ENCODE peak calls at places on chromosomes 11 and 22, in four cellular contexts. One of them, this sample, is unnamed.

GRCh38 chr11:47913569-47914244 is 65.6 kb upstream of the NUP160 start:
- DNase-seq in cardiac muscle cell: no peak
- DNase-seq in Karpas-422: peak; percentile 90
- DNase-seq in Caco-2: no peak
- DNase-seq in this sample: no peak

GRCh38 chr11:2975594-2975993 is 16.5 kb downstream of the NAP1L4 start:
- DNase-seq in cardiac muscle cell: no peak
- DNase-seq in Karpas-422: peak; percentile 72
- DNase-seq in Caco-2: peak; percentile 43
- DNase-seq in this sample: peak; percentile 46

GRCh38 chr22:49767355-49768062 is 60.2 kb downstream of the BRD1 start:
- DNase-seq in Caco-2: peak; percentile 53
- DNase-seq in Karpas-422: peak; percentile 78
- DNase-seq in cardiac muscle cell: peak; percentile 31
- DNase-seq in this sample: peak; percentile 56

GRCh38 chr11:93821617-93822016 is 28.8 kb downstream of the VSTM5 start:
- DNase-seq in Karpas-422: no peak
- DNase-seq in cardiac muscle cell: no peak
- DNase-seq in Caco-2: peak; percentile 42
- DNase-seq in this sample: peak; percentile 85

GRCh38 chr11:130637566-130637965 is 189.1 kb downstream of the ADAMTS15 start:
- DNase-seq in cardiac muscle cell: no peak
- DNase-seq in Karpas-422: no peak
- DNase-seq in Caco-2: no peak
- DNase-seq in this sample: no peak

GRCh38 chr11:41578421-41579047 is 119.1 kb upstream of the LRRC4C start:
- DNase-seq in Karpas-422: no peak
- DNase-seq in cardiac muscle cell: no peak
- DNase-seq in Caco-2: no peak
- DNase-seq in this sample: no peak

GRCh38 chr11:118820412-118821357 is 29.7 kb upstream of the DDX6 start:
- DNase-seq in cardiac muscle cell: peak; percentile 8
- DNase-seq in Karpas-422: peak; percentile 76
- DNase-seq in Caco-2: no peak
- DNase-seq in this sample: peak; percentile 81

GRCh38 chr11:3942956-3943497 is 87.6 kb downstream of the STIM1 start:
- DNase-seq in cardiac muscle cell: no peak
- DNase-seq in Karpas-422: no peak
- DNase-seq in Caco-2: peak; percentile 5
- DNase-seq in this sample: no peak

GRCh38 chr11:62245271-62245753 is 3.3 kb downstream of the SCGB1D2 start:
- DNase-seq in cardiac muscle cell: peak; percentile 71
- DNase-seq in Karpas-422: peak; percentile 66
- DNase-seq in Caco-2: peak; percentile 77
- DNase-seq in this sample: peak; percentile 5

GRCh38 chr11:62980133-62980760 is 4.5 kb downstream of the SLC22A6 start:
- DNase-seq in cardiac muscle cell: peak; percentile 63
- DNase-seq in Karpas-422: peak; percentile 47
- DNase-seq in Caco-2: peak; percentile 39
- DNase-seq in this sample: no peak

GRCh38 chr11:70716986-70717775 is 318.9 kb downstream of the CTTN start:
- DNase-seq in Caco-2: no peak
- DNase-seq in Karpas-422: no peak
- DNase-seq in cardiac muscle cell: no peak
- DNase-seq in this sample: no peak

GRCh38 chr11:128456566-128457268 is 130.6 kb downstream of the ETS1 start:
- DNase-seq in Karpas-422: no peak
- DNase-seq in cardiac muscle cell: no peak
- DNase-seq in Caco-2: no peak
- DNase-seq in this sample: no peak

GRCh38 chr11:115654792-115655191 is 150.6 kb upstream of the CADM1 start:
- DNase-seq in cardiac muscle cell: no peak
- DNase-seq in Karpas-422: no peak
- DNase-seq in Caco-2: no peak
- DNase-seq in this sample: no peak

GRCh38 chr11:810040-810567 is 337 bp downstream of the RPLP2 start:
- DNase-seq in Karpas-422: peak; percentile 63
- DNase-seq in cardiac muscle cell: no peak
- DNase-seq in Caco-2: peak; percentile 48
- DNase-seq in this sample: peak; percentile 48

GRCh38 chr22:49090061-49090852 is 737.4 kb downstream of the BRD1 start:
- DNase-seq in cardiac muscle cell: no peak
- DNase-seq in Karpas-422: no peak
- DNase-seq in Caco-2: no peak
- DNase-seq in this sample: no peak

GRCh38 chr11:67034350-67034749 is 11.4 kb downstream of the SYT12 start:
- DNase-seq in Caco-2: no peak
- DNase-seq in cardiac muscle cell: no peak
- DNase-seq in Karpas-422: no peak
- DNase-seq in this sample: no peak

GRCh38 chr22:39214383-39215069 is 30.3 kb downstream of the PDGFB start:
- DNase-seq in cardiac muscle cell: no peak
- DNase-seq in Caco-2: peak; percentile 70
- DNase-seq in Karpas-422: no peak
- DNase-seq in this sample: no peak

GRCh38 chr22:38850941-38851849 is 7.4 kb upstream of the NPTXR start:
- DNase-seq in Karpas-422: no peak
- DNase-seq in cardiac muscle cell: no peak
- DNase-seq in Caco-2: no peak
- DNase-seq in this sample: peak; percentile 25

GRCh38 chr22:39546889-39547586 is 14.5 kb upstream of the RPS19BP1 start:
- DNase-seq in Karpas-422: no peak
- DNase-seq in Caco-2: no peak
- DNase-seq in cardiac muscle cell: no peak
- DNase-seq in this sample: no peak

GRCh38 chr11:129167315-129167714 is 24.8 kb downstream of the ARHGAP32 start:
- DNase-seq in Caco-2: no peak
- DNase-seq in Karpas-422: no peak
- DNase-seq in cardiac muscle cell: no peak
- DNase-seq in this sample: no peak

GRCh38 chr11:117859061-117859460 is 17.4 kb downstream of the FXYD6 start:
- DNase-seq in Karpas-422: no peak
- DNase-seq in Caco-2: no peak
- DNase-seq in cardiac muscle cell: no peak
- DNase-seq in this sample: no peak

GRCh38 chr11:63017306-63017974 is 1.8 kb upstream of the SLC22A8 start:
- DNase-seq in Caco-2: no peak
- DNase-seq in Karpas-422: no peak
- DNase-seq in cardiac muscle cell: no peak
- DNase-seq in this sample: no peak

GRCh38 chr11:5488385-5488784 is at the start of gene OR52D1:
- DNase-seq in Caco-2: no peak
- DNase-seq in cardiac muscle cell: no peak
- DNase-seq in Karpas-422: no peak
- DNase-seq in this sample: no peak

GRCh38 chr11:124978316-124978715 is 24.3 kb downstream of the CCDC15 start:
- DNase-seq in Caco-2: no peak
- DNase-seq in Karpas-422: peak; percentile 38
- DNase-seq in cardiac muscle cell: no peak
- DNase-seq in this sample: no peak

GRCh38 chr11:33479216-33479615 is 221.4 kb downstream of the C11orf91 start:
- DNase-seq in Karpas-422: no peak
- DNase-seq in Caco-2: no peak
- DNase-seq in cardiac muscle cell: no peak
- DNase-seq in this sample: no peak

GRCh38 chr11:68523743-68524142 is 63.2 kb downstream of the PPP6R3 start:
- DNase-seq in Karpas-422: no peak
- DNase-seq in Caco-2: no peak
- DNase-seq in cardiac muscle cell: no peak
- DNase-seq in this sample: no peak

GRCh38 chr11:66136752-66137123 is 66.7 kb downstream of the PACS1 start:
- DNase-seq in cardiac muscle cell: no peak
- DNase-seq in Caco-2: no peak
- DNase-seq in Karpas-422: no peak
- DNase-seq in this sample: no peak

GRCh38 chr11:78365381-78365792 is 52.2 kb downstream of the GAB2 start:
- DNase-seq in Karpas-422: no peak
- DNase-seq in cardiac muscle cell: peak; percentile 57
- DNase-seq in Caco-2: peak; percentile 85
- DNase-seq in this sample: no peak

GRCh38 chr22:37681001-37681424 is 5.1 kb upstream of the NOL12 start:
- DNase-seq in Karpas-422: no peak
- DNase-seq in Caco-2: no peak
- DNase-seq in cardiac muscle cell: no peak
- DNase-seq in this sample: peak; percentile 56

GRCh38 chr22:28942801-28943500 is 59.6 kb downstream of the ZNRF3 start:
- DNase-seq in Karpas-422: no peak
- DNase-seq in cardiac muscle cell: peak; percentile 31
- DNase-seq in Caco-2: no peak
- DNase-seq in this sample: no peak

GRCh38 chr11:117618273-117618672 is 178.7 kb downstream of the DSCAML1 start:
- DNase-seq in Karpas-422: no peak
- DNase-seq in cardiac muscle cell: no peak
- DNase-seq in Caco-2: no peak
- DNase-seq in this sample: no peak

GRCh38 chr22:40908895-40909294 is 42.3 kb upstream of the RBX1 start:
- DNase-seq in Caco-2: no peak
- DNase-seq in Karpas-422: no peak
- DNase-seq in cardiac muscle cell: no peak
- DNase-seq in this sample: no peak

GRCh38 chr11:117554601-117555333 is 227.1 kb downstream of the CEP164 start:
- DNase-seq in Karpas-422: no peak
- DNase-seq in cardiac muscle cell: no peak
- DNase-seq in Caco-2: peak; percentile 21
- DNase-seq in this sample: peak; percentile 41

GRCh38 chr11:35276396-35276795 is 137.4 kb downstream of the CD44 start:
- DNase-seq in Caco-2: no peak
- DNase-seq in cardiac muscle cell: no peak
- DNase-seq in Karpas-422: no peak
- DNase-seq in this sample: no peak

GRCh38 chr22:37913233-37913721 is 7.2 kb downstream of the MICALL1 start:
- DNase-seq in cardiac muscle cell: no peak
- DNase-seq in Caco-2: no peak
- DNase-seq in Karpas-422: no peak
- DNase-seq in this sample: no peak

GRCh38 chr11:96447208-96447607 is 57.4 kb downstream of the JRKL start:
- DNase-seq in Karpas-422: no peak
- DNase-seq in cardiac muscle cell: no peak
- DNase-seq in Caco-2: no peak
- DNase-seq in this sample: no peak

GRCh38 chr11:4181780-4182721 is 87.5 kb downstream of the RRM1 start:
- DNase-seq in Caco-2: peak; percentile 83
- DNase-seq in Karpas-422: peak; percentile 85
- DNase-seq in cardiac muscle cell: peak; percentile 69
- DNase-seq in this sample: peak; percentile 68

GRCh38 chr11:125593113-125593761 is 585 bp downstream of the STT3A start:
- DNase-seq in cardiac muscle cell: no peak
- DNase-seq in Karpas-422: no peak
- DNase-seq in Caco-2: no peak
- DNase-seq in this sample: peak; percentile 39

GRCh38 chr11:111937461-111937769 is 272 bp downstream of the DIXDC1 start:
- DNase-seq in Caco-2: no peak
- DNase-seq in Karpas-422: no peak
- DNase-seq in cardiac muscle cell: no peak
- DNase-seq in this sample: no peak
- H3K4me1 ChIP-seq in Caco-2: peaks cover 17% of the 10 kb centered on the region
- H3K4me1 ChIP-seq in Karpas-422: peaks cover 35% of the 10 kb centered on the region
- H3K4me1 ChIP-seq in cardiac muscle cell: peaks cover 40% of the 10 kb centered on the region
- H3K4me1 ChIP-seq in this sample: no peaks in the 10 kb centered on the region

GRCh38 chr11:55474321-55474720 is 79.9 kb upstream of the OR4C15 start:
- DNase-seq in Caco-2: no peak
- DNase-seq in Karpas-422: no peak
- DNase-seq in cardiac muscle cell: no peak
- DNase-seq in this sample: no peak
- H3K4me1 ChIP-seq in Caco-2: no peaks in the 10 kb centered on the region
- H3K4me1 ChIP-seq in Karpas-422: no peaks in the 10 kb centered on the region
- H3K4me1 ChIP-seq in cardiac muscle cell: no peaks in the 10 kb centered on the region
- H3K4me1 ChIP-seq in this sample: no peaks in the 10 kb centered on the region

GRCh38 chr11:12701815-12702214 is 27.6 kb downstream of the TEAD1 start:
- DNase-seq in Caco-2: no peak
- DNase-seq in cardiac muscle cell: no peak
- DNase-seq in Karpas-422: no peak
- DNase-seq in this sample: no peak

GRCh38 chr11:12705874-12706273 is 31.7 kb downstream of the TEAD1 start:
- DNase-seq in Karpas-422: no peak
- DNase-seq in cardiac muscle cell: no peak
- DNase-seq in Caco-2: no peak
- DNase-seq in this sample: no peak

GRCh38 chr11:12702999-12703453 is 28.8 kb downstream of the TEAD1 start:
- DNase-seq in Karpas-422: no peak
- DNase-seq in Caco-2: no peak
- DNase-seq in cardiac muscle cell: no peak
- DNase-seq in this sample: no peak

GRCh38 chr11:12706531-12707499 is 32.6 kb downstream of the TEAD1 start:
- DNase-seq in cardiac muscle cell: peak; percentile 50
- DNase-seq in Karpas-422: no peak
- DNase-seq in Caco-2: no peak
- DNase-seq in this sample: peak; percentile 53

GRCh38 chr11:12704049-12704448 is 29.8 kb downstream of the TEAD1 start:
- DNase-seq in Caco-2: no peak
- DNase-seq in cardiac muscle cell: no peak
- DNase-seq in Karpas-422: no peak
- DNase-seq in this sample: no peak
- H3K4me1 ChIP-seq in Caco-2: no peaks in the 10 kb centered on the region
- H3K4me1 ChIP-seq in cardiac muscle cell: peaks cover 68% of the 10 kb centered on the region
- H3K4me1 ChIP-seq in Karpas-422: no peaks in the 10 kb centered on the region
- H3K4me1 ChIP-seq in this sample: peaks cover 7% of the 10 kb centered on the region

DNA sequence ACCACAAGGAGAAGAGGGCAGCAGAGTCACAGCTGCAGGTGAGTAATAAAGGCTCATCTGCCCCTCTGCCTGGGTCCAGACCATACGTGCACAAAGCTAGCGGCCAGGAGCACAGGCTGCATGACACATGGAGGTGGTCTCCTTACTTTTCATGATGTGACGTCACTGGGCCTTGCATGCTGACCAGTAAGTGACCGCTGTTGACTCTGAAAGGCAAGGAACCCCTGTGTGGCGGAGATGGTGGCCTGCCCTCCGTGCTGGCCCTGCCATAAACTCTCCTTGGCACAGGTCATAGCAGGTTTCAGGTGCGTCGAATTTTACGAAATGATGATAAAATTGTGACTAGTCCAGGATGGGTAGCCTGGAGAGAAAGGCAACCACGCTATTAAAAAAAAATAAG is 7.6 kb upstream of the PARVG start:
- DNase-seq in Karpas-422: no peak
- DNase-seq in cardiac muscle cell: no peak
- DNase-seq in Caco-2: no peak
- DNase-seq in this sample: no peak
- H3K4me1 ChIP-seq in Karpas-422: peaks cover 5% of the 10 kb centered on the region
- H3K4me1 ChIP-seq in cardiac muscle cell: no peaks in the 10 kb centered on the region
- H3K4me1 ChIP-seq in Caco-2: no peaks in the 10 kb centered on the region
- H3K4me1 ChIP-seq in this sample: no peaks in the 10 kb centered on the region

DNA sequence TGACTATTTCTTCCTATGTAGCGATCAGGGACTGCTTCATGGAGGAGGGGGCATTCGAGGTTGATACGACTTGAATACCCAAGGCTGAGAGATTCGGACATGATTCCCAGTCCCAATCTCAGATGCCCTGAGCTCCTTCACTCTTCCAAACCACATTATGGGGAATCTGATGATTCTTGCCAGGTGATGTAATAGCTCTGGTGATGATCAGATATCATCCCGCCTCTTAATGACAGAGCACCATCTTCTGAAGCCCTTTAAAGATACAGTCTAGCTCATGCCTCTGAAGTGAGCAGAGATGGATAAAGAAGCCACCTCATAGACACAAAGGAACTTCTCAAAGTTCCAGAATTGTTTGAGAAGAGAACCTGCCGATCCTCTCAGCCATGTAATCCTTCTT is 8.9 kb upstream of the CLMP start:
- DNase-seq in Caco-2: no peak
- DNase-seq in cardiac muscle cell: no peak
- DNase-seq in Karpas-422: no peak
- DNase-seq in this sample: no peak
- H3K4me1 ChIP-seq in Caco-2: peaks cover 7% of the 10 kb centered on the region
- H3K4me1 ChIP-seq in cardiac muscle cell: peaks cover 10% of the 10 kb centered on the region
- H3K4me1 ChIP-seq in Karpas-422: no peaks in the 10 kb centered on the region
- H3K4me1 ChIP-seq in this sample: no peaks in the 10 kb centered on the region